ENCODE peak calls at places on chromosome 12, in four cellular contexts. D is HepG2, N is WTC11, J is K562. C is an unnamed sample.

GRCh38 chr12:85951823-85952222 is 77.7 kb downstream of the NTS start:
- DNase-seq in D (no peak), N (no peak), J (no peak), C (no peak)

GRCh38 chr12:27123642-27124041 is 41.3 kb upstream of the C12orf71 start:
- DNase-seq in D (peak), N (no peak), J (peak), C (no peak)

GRCh38 chr12:80183939-80184338 is 84.6 kb downstream of the OTOGL start:
- DNase-seq in D (no peak), N (no peak), J (no peak), C (no peak)

GRCh38 chr12:88299567-88300101 is 157.5 kb downstream of the TMTC3 start:
- DNase-seq in D (no peak), N (no peak), J (peak), C (no peak)

GRCh38 chr12:50282581-50283229 is 615 bp downstream of the LIMA1 start:
- DNase-seq in D (no peak), N (no peak), J (peak), C (peak)

GRCh38 chr12:112938751-112939150 is 477 bp downstream of the OAS3 start:
- DNase-seq in D (no peak), N (no peak), J (no peak), C (no peak)

GRCh38 chr12:104494137-104494815 is 37.5 kb downstream of the CHST11 start:
- DNase-seq in D (no peak), N (no peak), J (peak), C (no peak)

GRCh38 chr12:49578471-49579112 is 10.7 kb upstream of the MCRS1 start:
- DNase-seq in D (no peak), N (no peak), J (no peak), C (no peak)

GRCh38 chr12:10068634-10069033 is 30.2 kb downstream of the CLEC1A start:
- DNase-seq in D (no peak), N (no peak), J (no peak), C (no peak)

GRCh38 chr12:124995200-124995961 is 1.9 kb downstream of the BRI3BP start:
- DNase-seq in D (no peak), N (no peak), J (peak), C (no peak)

GRCh38 chr12:92110083-92110640 is 35.5 kb downstream of the BTG1 start:
- DNase-seq in D (no peak), N (no peak), J (no peak), C (no peak)

GRCh38 chr12:111664510-111664909 is 21.2 kb downstream of the BRAP start:
- DNase-seq in D (no peak), N (no peak), J (no peak), C (no peak)

GRCh38 chr12:76909290-76909689 is 30.5 kb upstream of the CSRP2 start:
- DNase-seq in D (no peak), N (no peak), J (no peak), C (no peak)

GRCh38 chr12:65832217-65832616 is 7.9 kb downstream of the HMGA2 start:
- DNase-seq in D (no peak), N (no peak), J (no peak), C (no peak)

GRCh38 chr12:49189731-49190314 is 943 bp upstream of the TUBA1A start:
- DNase-seq in D (no peak), N (no peak), J (no peak), C (no peak)

GRCh38 chr12:49750027-49750977 is 8.9 kb downstream of the TMBIM6 start:
- DNase-seq in D (peak), N (no peak), J (peak), C (no peak)

GRCh38 chr12:57401165-57401564 is 29.7 kb downstream of the R3HDM2 start:
- DNase-seq in D (no peak), N (no peak), J (peak), C (no peak)

GRCh38 chr12:107400686-107401447 is 284.7 kb upstream of the PWP1 start:
- DNase-seq in D (no peak), N (no peak), J (no peak), C (no peak)

GRCh38 chr12:27644446-27644845 is 51.8 kb upstream of the REP15 start:
- DNase-seq in D (no peak), N (no peak), J (no peak), C (no peak)

GRCh38 chr12:18837025-18837424 is 99.1 kb downstream of the CAPZA3 start:
- DNase-seq in D (no peak), N (no peak), J (no peak), C (no peak)
- TF ChIP-seq ELF4 in D (no peak), N (no peak), J (no peak), C (no peak)

DNA sequence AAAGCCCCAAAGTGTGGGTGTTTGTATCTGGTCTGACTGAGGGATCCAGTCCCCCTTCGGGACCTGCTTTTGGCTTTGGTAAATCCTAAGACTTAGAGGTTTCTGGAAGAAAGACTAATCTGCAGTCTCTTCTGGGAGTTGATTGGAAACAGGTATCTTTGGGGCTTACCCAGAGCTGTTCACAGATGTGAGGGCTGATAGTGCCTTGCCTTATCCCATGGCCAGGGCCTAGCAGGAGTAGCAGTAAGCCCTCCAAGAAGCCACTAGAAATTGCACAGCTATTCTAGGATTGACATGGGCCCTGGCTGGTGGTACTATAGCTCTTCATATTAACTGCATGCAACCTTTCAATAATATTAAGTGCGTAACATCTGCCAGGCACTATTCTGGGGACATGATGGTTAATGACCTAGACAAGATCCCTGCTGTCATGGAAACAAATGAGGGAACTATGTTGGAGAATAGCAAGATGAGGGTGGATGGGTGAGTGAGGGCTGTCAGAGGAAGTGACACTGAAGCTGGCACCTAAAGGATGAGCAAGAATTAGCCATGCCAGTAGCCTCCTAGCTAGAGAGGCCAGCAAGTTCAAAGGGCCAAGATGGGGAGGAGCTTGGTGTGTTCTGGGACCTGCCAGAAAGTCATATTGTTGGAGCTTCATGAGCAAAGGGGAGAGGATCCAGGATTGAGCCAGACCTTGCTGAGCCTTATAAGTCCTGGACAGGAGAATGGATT is 71.7 kb downstream of the CRADD start:
- DNase-seq in D (no peak), N (no peak), J (peak), C (no peak)
- TF ChIP-seq SP1 in D (no peak), N (no peak), J (no peak), C (no peak)

GRCh38 chr12:56234746-56235436 is 5.0 kb downstream of the SLC39A5 start:
- DNase-seq in D (no peak), N (no peak), J (no peak), C (no peak)

GRCh38 chr12:56231184-56231582 is 1.3 kb downstream of the SLC39A5 start:
- DNase-seq in D (no peak), N (no peak), J (no peak), C (no peak)

GRCh38 chr12:56236985-56237384 is 7.1 kb downstream of the SLC39A5 start:
- DNase-seq in D (no peak), N (no peak), J (no peak), C (no peak)

GRCh38 chr12:56237552-56237951 is 7.7 kb downstream of the SLC39A5 start:
- DNase-seq in D (no peak), N (peak), J (no peak), C (no peak)

DNA sequence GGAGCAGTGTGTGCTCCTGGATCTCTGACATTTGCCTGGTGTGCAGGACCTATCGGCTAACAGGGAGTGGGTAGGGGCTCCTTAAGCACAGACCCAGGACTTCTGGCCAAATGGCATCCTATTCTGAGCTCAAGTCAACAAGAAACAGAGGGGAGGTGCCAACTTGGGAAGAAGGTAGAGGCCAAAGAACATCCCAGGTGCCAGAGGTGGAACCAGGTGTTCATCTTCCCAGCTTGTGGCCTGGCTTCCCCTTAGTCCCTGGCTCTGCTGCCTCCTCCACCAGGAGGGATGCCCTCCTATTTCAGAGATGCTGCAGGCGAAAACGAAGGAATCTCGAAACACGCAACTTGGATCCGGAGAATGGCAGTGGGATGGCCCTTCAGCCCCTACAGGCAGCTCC is 6.2 kb downstream of the SLC39A5 start:
- DNase-seq in D (no peak), N (no peak), J (no peak), C (no peak)
- TF ChIP-seq ELF4 in D (no peak), N (no peak), J (no peak), C (no peak)

GRCh38 chr12:62191747-62192485 is 68.3 kb upstream of the USP15 start:
- DNase-seq in D (no peak), N (peak), J (no peak), C (peak)
- TF ChIP-seq SP1 in D (no peak), N (no peak), J (no peak), C (no peak)

DNA sequence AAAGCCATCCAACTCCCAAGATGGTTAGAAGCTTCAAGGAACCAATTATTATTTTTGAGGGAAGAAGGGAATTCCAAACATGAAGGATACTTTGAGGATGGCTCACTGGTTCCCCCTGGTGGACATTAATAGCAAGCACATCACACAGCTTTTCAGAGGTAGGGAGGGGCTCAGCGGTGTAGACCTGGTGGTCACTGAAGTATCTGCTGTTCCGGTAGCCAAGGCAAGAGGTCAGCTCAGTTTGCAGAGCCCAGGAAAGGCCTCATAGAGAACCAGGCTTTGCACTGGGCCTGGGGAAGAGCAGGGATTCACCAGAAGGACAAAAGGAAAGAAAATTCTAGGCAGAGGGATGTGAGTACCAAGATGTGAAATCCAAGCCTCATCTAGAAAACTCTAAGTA is 118.7 kb downstream of the KSR2 start:
- DNase-seq in D (peak), N (peak), J (peak), C (peak)
- TF ChIP-seq ELF4 in D (no peak), N (no peak), J (no peak), C (no peak)

DNA sequence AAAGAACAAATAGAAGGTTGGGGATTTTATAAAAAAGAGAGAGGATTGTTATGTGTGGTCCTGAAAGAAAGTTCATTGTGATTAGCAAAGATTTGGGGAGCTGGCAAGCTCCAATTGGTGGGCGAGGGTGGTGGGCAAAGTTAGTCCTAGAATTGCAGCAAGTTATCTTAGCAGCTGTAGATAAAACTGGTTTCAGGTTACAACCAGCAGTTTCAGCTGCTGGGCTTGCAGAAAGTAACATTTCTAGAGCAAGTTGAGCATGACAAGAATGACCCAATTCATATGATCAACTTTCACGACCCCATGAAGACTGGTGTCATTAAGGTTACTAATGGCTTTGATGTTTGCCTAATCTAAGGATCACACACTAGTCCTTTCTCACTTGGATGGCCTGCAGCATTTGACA is 177.9 kb upstream of the NUDT4 start:
- DNase-seq in D (no peak), N (no peak), J (peak), C (no peak)
- TF ChIP-seq SP1 in D (no peak), N (no peak), J (no peak), C (no peak)

GRCh38 chr12:79168687-79169086 is 304.1 kb downstream of the SYT1 start:
- DNase-seq in D (no peak), N (no peak), J (no peak), C (no peak)

DNA sequence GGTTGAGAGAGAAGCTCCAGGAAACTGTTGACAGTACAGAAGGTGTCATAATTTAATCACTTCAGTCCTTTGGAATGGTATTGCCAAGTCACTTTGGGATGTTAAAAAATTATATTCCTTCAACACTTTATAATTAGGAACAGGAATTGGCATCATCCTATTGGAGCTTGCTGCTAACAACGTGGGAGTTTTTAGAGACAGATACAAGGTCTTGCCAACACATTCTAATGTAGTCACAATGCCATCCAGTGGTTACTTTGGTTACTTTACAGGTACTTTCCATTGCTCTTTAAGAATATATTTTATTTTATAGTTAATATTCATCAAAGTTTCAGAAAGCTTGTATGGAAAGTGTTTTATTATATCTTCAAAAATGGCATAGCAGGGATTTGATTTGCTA is 310.1 kb downstream of the SYT1 start:
- DNase-seq in D (peak), N (no peak), J (no peak), C (peak)
- TF ChIP-seq ELF4 in D (no peak), N (no peak), J (no peak), C (no peak)

GRCh38 chr12:130198663-130199060 is 36.4 kb downstream of the FZD10 start:
- DNase-seq in D (no peak), N (no peak), J (no peak), C (no peak)
- TF ChIP-seq SP1 in D (no peak), N (no peak), J (no peak), C (no peak)

C was measured in HEK293T.